ENCODE peak calls at places on chromosomes 2 and 18, in eight cellular contexts. One of them, this sample, is unnamed.

GRCh38 chr2:143525006-143525405 is 395.8 kb downstream of the ARHGAP15 start:
- DNase-seq in midbrain: no peak
- DNase-seq in right lobe of liver: no peak
- DNase-seq in amniotic stem cell: no peak
- DNase-seq in RPMI8226: no peak
- DNase-seq in ovary: no peak
- DNase-seq in stimulated activated CD8-positive, alpha-beta memory T cell treated with anti-CD3 and anti-CD28 coated beads, Interleukin-4, amount 100 ng/mL, for 48 hours: no peak
- DNase-seq in NCI-H1417 treated with DMSO at 0.1 percent for 48 hours: no peak
- DNase-seq in this sample: no peak

GRCh38 chr2:116510117-116510671 is 1304.3 kb upstream of the DDX18 start:
- DNase-seq in NCI-H1417 treated with DMSO at 0.1 percent for 48 hours: no peak
- DNase-seq in midbrain: peak; percentile 37
- DNase-seq in RPMI8226: peak; percentile 33
- DNase-seq in right lobe of liver: no peak
- DNase-seq in ovary: no peak
- DNase-seq in stimulated activated CD8-positive, alpha-beta memory T cell treated with anti-CD3 and anti-CD28 coated beads, Interleukin-4, amount 100 ng/mL, for 48 hours: no peak
- DNase-seq in amniotic stem cell: no peak
- DNase-seq in this sample: no peak

GRCh38 chr2:32926708-32927084 is 20.1 kb upstream of the LTBP1 start:
- DNase-seq in right lobe of liver: no peak
- DNase-seq in ovary: no peak
- DNase-seq in midbrain: peak; percentile 6
- DNase-seq in NCI-H1417 treated with DMSO at 0.1 percent for 48 hours: no peak
- DNase-seq in amniotic stem cell: no peak
- DNase-seq in RPMI8226: peak; percentile 11
- DNase-seq in stimulated activated CD8-positive, alpha-beta memory T cell treated with anti-CD3 and anti-CD28 coated beads, Interleukin-4, amount 100 ng/mL, for 48 hours: no peak
- DNase-seq in this sample: no peak

GRCh38 chr18:64244571-64244970 is 95.7 kb upstream of the LINC00305 start:
- DNase-seq in amniotic stem cell: no peak
- DNase-seq in right lobe of liver: peak; percentile 42
- DNase-seq in NCI-H1417 treated with DMSO at 0.1 percent for 48 hours: no peak
- DNase-seq in RPMI8226: no peak
- DNase-seq in ovary: no peak
- DNase-seq in midbrain: no peak
- DNase-seq in stimulated activated CD8-positive, alpha-beta memory T cell treated with anti-CD3 and anti-CD28 coated beads, Interleukin-4, amount 100 ng/mL, for 48 hours: no peak
- DNase-seq in this sample: no peak

GRCh38 chr2:72138011-72138881 is 9.4 kb downstream of the CYP26B1 start:
- DNase-seq in NCI-H1417 treated with DMSO at 0.1 percent for 48 hours: no peak
- DNase-seq in midbrain: no peak
- DNase-seq in ovary: no peak
- DNase-seq in right lobe of liver: peak; percentile 89
- DNase-seq in stimulated activated CD8-positive, alpha-beta memory T cell treated with anti-CD3 and anti-CD28 coated beads, Interleukin-4, amount 100 ng/mL, for 48 hours: no peak
- DNase-seq in amniotic stem cell: no peak
- DNase-seq in RPMI8226: no peak
- DNase-seq in this sample: peak; percentile 56

GRCh38 chr2:41222593-41222992 is 770.7 kb upstream of the SLC8A1 start:
- DNase-seq in amniotic stem cell: no peak
- DNase-seq in midbrain: no peak
- DNase-seq in NCI-H1417 treated with DMSO at 0.1 percent for 48 hours: no peak
- DNase-seq in RPMI8226: no peak
- DNase-seq in right lobe of liver: no peak
- DNase-seq in stimulated activated CD8-positive, alpha-beta memory T cell treated with anti-CD3 and anti-CD28 coated beads, Interleukin-4, amount 100 ng/mL, for 48 hours: no peak
- DNase-seq in ovary: no peak
- DNase-seq in this sample: no peak

GRCh38 chr2:45396671-45397070 is 214.4 kb downstream of the SRBD1 start:
- DNase-seq in amniotic stem cell: no peak
- DNase-seq in NCI-H1417 treated with DMSO at 0.1 percent for 48 hours: no peak
- DNase-seq in midbrain: no peak
- DNase-seq in ovary: no peak
- DNase-seq in RPMI8226: no peak
- DNase-seq in right lobe of liver: no peak
- DNase-seq in stimulated activated CD8-positive, alpha-beta memory T cell treated with anti-CD3 and anti-CD28 coated beads, Interleukin-4, amount 100 ng/mL, for 48 hours: no peak
- DNase-seq in this sample: no peak

GRCh38 chr2:216796096-216796840 is 63.6 kb downstream of the TNP1 start:
- DNase-seq in stimulated activated CD8-positive, alpha-beta memory T cell treated with anti-CD3 and anti-CD28 coated beads, Interleukin-4, amount 100 ng/mL, for 48 hours: no peak
- DNase-seq in RPMI8226: no peak
- DNase-seq in amniotic stem cell: no peak
- DNase-seq in NCI-H1417 treated with DMSO at 0.1 percent for 48 hours: no peak
- DNase-seq in right lobe of liver: no peak
- DNase-seq in midbrain: no peak
- DNase-seq in ovary: no peak
- DNase-seq in this sample: no peak

GRCh38 chr18:39737869-39738268 is 2172.3 kb upstream of the CELF4 start:
- DNase-seq in ovary: no peak
- DNase-seq in midbrain: no peak
- DNase-seq in amniotic stem cell: no peak
- DNase-seq in right lobe of liver: no peak
- DNase-seq in NCI-H1417 treated with DMSO at 0.1 percent for 48 hours: no peak
- DNase-seq in stimulated activated CD8-positive, alpha-beta memory T cell treated with anti-CD3 and anti-CD28 coated beads, Interleukin-4, amount 100 ng/mL, for 48 hours: no peak
- DNase-seq in RPMI8226: no peak
- DNase-seq in this sample: no peak

GRCh38 chr2:102226171-102226570 is 39.3 kb downstream of the IL1RL2 start:
- DNase-seq in amniotic stem cell: no peak
- DNase-seq in midbrain: no peak
- DNase-seq in ovary: no peak
- DNase-seq in RPMI8226: no peak
- DNase-seq in NCI-H1417 treated with DMSO at 0.1 percent for 48 hours: no peak
- DNase-seq in stimulated activated CD8-positive, alpha-beta memory T cell treated with anti-CD3 and anti-CD28 coated beads, Interleukin-4, amount 100 ng/mL, for 48 hours: no peak
- DNase-seq in right lobe of liver: no peak
- DNase-seq in this sample: no peak

GRCh38 chr2:23380562-23381065 is 4.4 kb upstream of the KLHL29 start:
- DNase-seq in midbrain: no peak
- DNase-seq in amniotic stem cell: no peak
- DNase-seq in right lobe of liver: no peak
- DNase-seq in RPMI8226: peak; percentile 49
- DNase-seq in ovary: no peak
- DNase-seq in stimulated activated CD8-positive, alpha-beta memory T cell treated with anti-CD3 and anti-CD28 coated beads, Interleukin-4, amount 100 ng/mL, for 48 hours: peak; percentile 32
- DNase-seq in NCI-H1417 treated with DMSO at 0.1 percent for 48 hours: no peak
- DNase-seq in this sample: peak; percentile 69

GRCh38 chr2:96895032-96895708 is 25.3 kb upstream of the SEMA4C start:
- DNase-seq in amniotic stem cell: no peak
- DNase-seq in NCI-H1417 treated with DMSO at 0.1 percent for 48 hours: no peak
- DNase-seq in right lobe of liver: no peak
- DNase-seq in RPMI8226: no peak
- DNase-seq in midbrain: peak; percentile 10
- DNase-seq in ovary: no peak
- DNase-seq in stimulated activated CD8-positive, alpha-beta memory T cell treated with anti-CD3 and anti-CD28 coated beads, Interleukin-4, amount 100 ng/mL, for 48 hours: no peak
- DNase-seq in this sample: no peak